ENCODE peak calls at places on chromosome 18, in four cellular contexts. V, D, L and S are unnamed samples.

GRCh38 chr18:4203525-4203924 is 251.6 kb downstream of the DLGAP1 start:
- DNase-seq in V (no peak), D (no peak), L (no peak), S (no peak)

GRCh38 chr18:55110436-55110835 is 151.2 kb upstream of the CCDC68 start:
- DNase-seq in V (no peak), D (no peak), L (no peak), S (no peak)

GRCh38 chr18:21701621-21702020 is 3.0 kb downstream of the ABHD3 start:
- DNase-seq in V (no peak), D (no peak), L (no peak), S (no peak)

GRCh38 chr18:41875094-41875780 is 79.8 kb upstream of the PIK3C3 start:
- DNase-seq in V (peak; percentile 68), D (peak; percentile 21), L (no peak), S (no peak)

GRCh38 chr18:75727479-75727878 is 300.0 kb upstream of the SMIM21 start:
- DNase-seq in V (peak; percentile 54), D (peak; percentile 51), L (peak; percentile 26), S (peak; percentile 72)

GRCh38 chr18:55351980-55352714 is 235.8 kb downstream of the TCF4 start:
- DNase-seq in V (no peak), D (peak; percentile 87), L (peak; percentile 44), S (no peak)

GRCh38 chr18:8348051-8348450 is 261.2 kb upstream of the RAB12 start:
- DNase-seq in V (no peak), D (no peak), L (no peak), S (no peak)

GRCh38 chr18:42545825-42546224 is 569.7 kb downstream of the RIT2 start:
- DNase-seq in V (no peak), D (no peak), L (no peak), S (no peak)

GRCh38 chr18:50398947-50399346 is 24.1 kb downstream of the SKA1 start:
- DNase-seq in V (no peak), D (no peak), L (no peak), S (peak; percentile 34)

GRCh38 chr18:23069481-23069880 is 65.8 kb upstream of the CABLES1 start:
- DNase-seq in V (no peak), D (no peak), L (no peak), S (no peak)

GRCh38 chr18:78813156-78813555 is 166.5 kb upstream of the SALL3 start:
- DNase-seq in V (no peak), D (no peak), L (no peak), S (peak; percentile 69)
- H3K4me3 ChIP-seq in V (no peak overlapping the region), D (no peak overlapping the region), L (no peak overlapping the region), S (no peak overlapping the region)

DNA sequence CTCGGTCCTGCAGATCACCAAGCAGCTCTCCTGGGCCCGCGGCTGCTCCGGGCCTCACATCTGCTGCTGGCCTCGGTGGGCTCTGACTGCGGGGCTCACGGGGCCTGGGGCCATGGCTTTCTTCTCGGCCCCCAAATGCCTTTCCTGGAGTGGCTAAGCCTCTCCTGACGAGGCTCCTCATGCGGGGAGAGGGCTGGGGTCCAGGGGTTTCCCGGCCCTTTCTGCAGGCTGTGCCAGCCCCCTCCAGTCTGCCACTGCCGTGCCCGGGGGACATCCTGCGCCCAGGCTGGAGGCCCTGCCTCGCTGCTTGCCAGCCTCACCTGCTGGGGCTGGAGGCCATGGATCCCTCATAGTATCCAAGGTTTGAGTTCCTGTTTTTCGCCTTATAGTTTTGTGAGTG is 23.8 kb downstream of the PRELID3A start:
- DNase-seq in V (no peak), D (no peak), L (no peak), S (peak; percentile 50)
- H3K36me3 ChIP-seq in V (peaks cover 33% of the 10 kb centered on the region), D (peaks cover 3% of the 10 kb centered on the region), L (peaks cover 49% of the 10 kb centered on the region), S (no peaks in the 10 kb centered on the region)

GRCh38 chr18:32770181-32770650 is 2.6 kb downstream of the KLHL14 start:
- DNase-seq in V (no peak), D (no peak), L (no peak), S (peak; percentile 70)

GRCh38 chr18:32772580-32773186 is at the start of gene KLHL14:
- DNase-seq in V (no peak), D (no peak), L (no peak), S (peak; percentile 22)

GRCh38 chr18:32771871-32772499 is 838 bp downstream of the KLHL14 start:
- DNase-seq in V (peak; percentile 22), D (no peak), L (no peak), S (peak; percentile 80)

GRCh38 chr18:32770651-32771168 is 2.1 kb downstream of the KLHL14 start:
- DNase-seq in V (no peak), D (no peak), L (no peak), S (peak; percentile 65)

GRCh38 chr18:32771169-32771751 is 1.6 kb downstream of the KLHL14 start:
- DNase-seq in V (peak; percentile 7), D (peak; percentile 59), L (no peak), S (peak; percentile 75)
- H3K27me3 ChIP-seq in V (peaks cover 36% of the 10 kb centered on the region), D (peaks cover 28% of the 10 kb centered on the region), L (peaks cover 15% of the 10 kb centered on the region), S (peaks cover 51% of the 10 kb centered on the region)

DNA sequence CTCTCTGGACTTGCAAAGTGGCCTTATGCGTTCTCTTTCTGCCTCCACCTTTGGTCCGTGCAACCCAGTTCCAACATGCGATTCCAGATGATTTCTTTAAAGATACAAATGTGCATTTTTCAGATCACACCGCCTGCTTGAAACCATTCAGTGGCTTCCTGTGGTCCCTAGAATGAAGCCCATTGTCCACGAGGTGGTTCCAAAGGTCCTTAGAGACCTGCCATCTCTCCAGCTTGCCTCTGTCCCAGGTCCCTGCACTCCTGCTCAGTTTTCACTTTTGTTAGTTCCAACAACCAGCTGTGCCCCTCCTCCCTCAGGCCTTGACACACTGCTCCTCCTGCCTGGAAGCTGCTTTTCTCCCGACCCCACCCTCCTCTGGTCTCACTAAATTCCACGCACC is 3.6 kb upstream of the INO80C start:
- DNase-seq in V (no peak), D (no peak), L (no peak), S (no peak)
- H3K4me3 ChIP-seq in V (no peak overlapping the region), D (no peak overlapping the region), L (no peak overlapping the region), S (no peak overlapping the region)

DNA sequence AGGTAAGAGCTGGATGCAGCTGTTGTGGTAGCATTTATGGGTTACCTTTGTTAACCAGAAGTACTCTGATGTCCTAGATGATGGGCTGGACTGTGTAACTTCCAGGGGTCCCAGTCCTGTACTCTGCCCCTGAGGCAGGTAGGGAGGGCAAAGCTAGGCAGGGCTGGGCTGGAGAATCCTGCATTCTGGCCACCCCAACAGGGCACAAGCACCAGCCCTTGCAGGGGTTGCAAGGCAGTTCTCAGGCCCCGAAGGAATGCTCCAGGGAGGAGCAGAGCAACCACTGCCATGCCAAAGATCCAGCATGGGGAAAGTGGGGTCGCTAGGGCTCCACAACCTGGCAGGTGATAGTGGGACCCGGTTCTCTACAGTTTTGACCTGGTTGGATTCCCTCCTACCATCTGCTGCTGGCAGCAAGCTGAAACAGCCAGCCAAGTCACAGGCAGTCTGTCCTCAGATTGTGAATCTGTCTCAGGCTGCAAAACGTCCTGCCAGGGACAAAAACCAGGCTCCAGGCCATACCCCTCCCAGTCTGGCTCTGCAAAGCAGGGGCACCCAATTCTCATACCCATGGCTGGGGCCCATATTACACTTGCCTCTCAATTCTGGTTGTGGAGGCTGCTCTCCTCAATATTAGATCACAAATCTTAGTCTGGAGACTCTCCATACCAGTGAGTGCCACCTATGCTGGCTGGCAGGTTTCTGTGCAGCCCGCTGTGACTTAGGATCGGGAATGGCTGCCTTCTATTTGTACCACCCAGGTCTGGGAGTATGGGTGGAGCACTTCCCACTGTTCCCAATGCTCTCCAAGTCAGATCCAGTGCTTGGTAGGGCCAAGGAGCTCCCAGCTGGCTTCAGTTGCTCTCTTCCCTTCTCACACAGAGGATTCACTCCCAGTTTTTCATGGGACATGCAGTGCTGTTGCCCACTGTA is 61.1 kb downstream of the SMCHD1 start:
- DNase-seq in V (no peak), D (no peak), L (no peak), S (no peak)
- H3K36me3 ChIP-seq in V (peaks cover 48% of the 10 kb centered on the region), D (peaks cover 54% of the 10 kb centered on the region), L (peaks cover 18% of the 10 kb centered on the region), S (no peaks in the 10 kb centered on the region)

GRCh38 chr18:5369513-5369912 is 74.0 kb upstream of the ZBTB14 start:
- DNase-seq in V (no peak), D (no peak), L (no peak), S (no peak)
- H3K27me3 ChIP-seq in V (peaks cover 5% of the 10 kb centered on the region), D (peaks cover 21% of the 10 kb centered on the region), L (no peaks in the 10 kb centered on the region), S (no peaks in the 10 kb centered on the region)

GRCh38 chr18:78980777-78981651 is 1.4 kb downstream of the SALL3 start:
- DNase-seq in V (no peak), D (no peak), L (no peak), S (peak; percentile 78)
- H3K4me3 ChIP-seq in V (no peak overlapping the region), D (no peak overlapping the region), L (no peak overlapping the region), S (peak overlapping the region; percentile 89)

GRCh38 chr18:77016936-77017335 is 115.6 kb downstream of the MBP start:
- DNase-seq in V (no peak), D (no peak), L (no peak), S (no peak)
- H3K36me3 ChIP-seq in V (peaks cover 5% of the 10 kb centered on the region), D (no peaks in the 10 kb centered on the region), L (no peaks in the 10 kb centered on the region), S (no peaks in the 10 kb centered on the region)